ENCODE peak calls at places on chromosomes 7 and 10, in nine cellular contexts. C is GM06990, Y is GM20000, Q is IMR-90, O is AG04450, N is neural crest cell, W is thoracic aorta, T is ovary, P is AG04449. F is an unnamed sample.

GRCh38 chr10:110041479-110041829 is 33.7 kb downstream of the ADD3 start:
- DNase-seq in C (no peak), Y (no peak), Q (no peak), O (no peak), N (no peak), W (no peak), T (no peak), P (no peak), F (no peak)

GRCh38 chr7:115679976-115680375 is 350.6 kb downstream of the TFEC start:
- DNase-seq in C (no peak), Y (peak), Q (peak), O (no peak), N (peak), W (no peak), T (no peak), P (no peak), F (no peak)

GRCh38 chr7:83468251-83468739 is 180.6 kb downstream of the SEMA3E start:
- DNase-seq in C (peak), Y (peak), Q (peak), O (peak), N (no peak), W (peak), T (no peak), P (peak), F (no peak)

GRCh38 chr7:521221-522070 is 1.8 kb upstream of the PDGFA start:
- DNase-seq in C (peak), Y (peak), Q (peak), O (no peak), N (peak), W (no peak), T (no peak), P (no peak), F (no peak)

GRCh38 chr7:121954803-121955202 is 81.8 kb downstream of the PTPRZ1 start:
- DNase-seq in C (no peak), Y (no peak), Q (peak), O (peak), N (no peak), W (no peak), T (no peak), P (no peak), F (no peak)

GRCh38 chr10:76311752-76312699 is 880.6 kb downstream of the LRMDA start:
- DNase-seq in C (no peak), Y (peak), Q (no peak), O (no peak), N (no peak), W (no peak), T (no peak), P (no peak), F (no peak)

GRCh38 chr10:61642692-61643091 is 20.0 kb upstream of the CABCOCO1 start:
- DNase-seq in C (no peak), Y (no peak), Q (peak), O (no peak), N (no peak), W (no peak), T (no peak), P (no peak), F (no peak)

GRCh38 chr10:57696641-57697040 is 571.1 kb downstream of the IPMK start:
- DNase-seq in C (no peak), Y (no peak), Q (peak), O (no peak), N (no peak), W (no peak), T (no peak), P (peak), F (no peak)

GRCh38 chr7:16187131-16187530 is 234.2 kb downstream of the CRPPA start:
- DNase-seq in C (no peak), Y (no peak), Q (no peak), O (no peak), N (no peak), W (no peak), T (no peak), P (no peak), F (no peak)

GRCh38 chr7:8277394-8277982 is 15.5 kb upstream of the ICA1 start:
- DNase-seq in C (no peak), Y (no peak), Q (no peak), O (no peak), N (no peak), W (no peak), T (no peak), P (no peak), F (no peak)
- TF ChIP-seq CTCF in C (peak), Y (no peak), Q (no peak), O (no peak), N (peak), W (no peak), T (no peak), P (no peak), F (peak)

GRCh38 chr10:71725998-71726672 is 6.6 kb upstream of the C10orf105 start:
- DNase-seq in C (peak), Y (peak), Q (peak), O (no peak), N (peak), W (no peak), T (no peak), P (no peak), F (no peak)
- TF ChIP-seq CTCF in C (peak), Y (peak), Q (peak), O (peak), N (peak), W (peak), T (no peak), P (peak), F (peak)

GRCh38 chr10:26269754-26270153 is 53.2 kb downstream of the GAD2 start:
- DNase-seq in C (no peak), Y (peak), Q (no peak), O (no peak), N (peak), W (no peak), T (no peak), P (no peak), F (no peak)
- TF ChIP-seq CTCF in C (peak), Y (no peak), Q (no peak), O (no peak), N (peak), W (no peak), T (no peak), P (no peak), F (no peak)

GRCh38 chr7:132654150-132654549 is 77.9 kb upstream of the PLXNA4 start:
- DNase-seq in C (no peak), Y (peak), Q (no peak), O (no peak), N (no peak), W (no peak), T (no peak), P (no peak), F (no peak)
- TF ChIP-seq CTCF in C (peak), Y (no peak), Q (peak), O (peak), N (peak), W (no peak), T (no peak), P (no peak), F (no peak)

GRCh38 chr10:128084991-128085390 is 41.2 kb downstream of the MKI67 start:
- DNase-seq in C (no peak), Y (no peak), Q (no peak), O (no peak), N (no peak), W (no peak), T (no peak), P (no peak), F (no peak)

GRCh38 chr10:128086003-128086863 is 40.0 kb downstream of the MKI67 start:
- DNase-seq in C (no peak), Y (no peak), Q (no peak), O (no peak), N (no peak), W (no peak), T (no peak), P (no peak), F (no peak)

GRCh38 chr10:128087146-128087883 is 38.9 kb downstream of the MKI67 start:
- DNase-seq in C (no peak), Y (no peak), Q (no peak), O (no peak), N (no peak), W (no peak), T (no peak), P (no peak), F (no peak)

GRCh38 chr10:128091636-128092210 is 34.5 kb downstream of the MKI67 start:
- DNase-seq in C (no peak), Y (no peak), Q (no peak), O (no peak), N (no peak), W (no peak), T (no peak), P (no peak), F (no peak)

DNA sequence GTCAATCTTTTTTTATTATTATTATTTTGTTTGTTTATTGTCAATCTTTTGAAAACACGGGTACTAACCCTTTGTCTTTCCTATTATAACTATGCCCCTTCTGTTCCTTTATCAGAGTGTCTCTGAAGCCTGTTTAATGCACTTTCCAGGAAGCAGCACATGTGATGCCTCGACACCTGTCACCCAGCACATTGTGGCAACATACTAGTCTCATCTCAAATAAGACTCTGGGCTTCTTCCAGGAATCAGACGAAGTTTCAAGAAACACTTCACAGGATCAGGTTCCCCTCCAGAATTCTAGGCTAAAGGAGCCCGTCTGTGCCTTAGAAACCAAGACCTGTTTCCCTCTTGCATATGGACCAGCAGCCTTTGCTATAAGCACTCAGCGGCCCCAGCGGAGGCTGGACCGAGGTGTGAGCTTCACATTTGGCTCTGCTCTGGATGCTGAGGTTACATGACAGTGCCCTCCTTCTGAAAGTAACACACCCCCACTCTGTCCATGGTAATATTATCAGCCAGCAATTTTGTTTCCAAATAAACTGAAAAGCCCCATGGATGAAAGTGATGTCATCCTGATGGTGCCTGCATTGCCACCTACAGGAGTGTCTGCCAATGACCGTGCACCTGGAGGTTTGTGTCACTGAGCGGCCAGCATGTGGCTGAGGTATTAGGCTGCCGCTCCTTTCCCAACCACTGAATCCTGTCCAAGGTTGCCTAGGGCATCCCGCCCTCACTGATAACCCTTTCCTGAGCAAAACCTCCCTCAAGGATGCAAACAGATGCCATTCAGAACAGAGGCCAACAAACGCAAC is 38.1 kb downstream of the MKI67 start:
- DNase-seq in C (no peak), Y (no peak), Q (no peak), O (no peak), N (no peak), W (no peak), T (no peak), P (no peak), F (no peak)
- TF ChIP-seq CTCF in C (no peak), Y (no peak), Q (no peak), O (no peak), N (peak), W (no peak), T (no peak), P (no peak), F (no peak)

GRCh38 chr7:94276797-94277196 is 117.9 kb upstream of the COL1A2 start:
- DNase-seq in C (no peak), Y (peak), Q (peak), O (no peak), N (no peak), W (no peak), T (no peak), P (no peak), F (no peak)
- TF ChIP-seq CTCF in C (peak), Y (peak), Q (peak), O (peak), N (peak), W (no peak), T (peak), P (peak), F (no peak)

GRCh38 chr7:12674861-12675260 is 12.6 kb upstream of the ARL4A start:
- DNase-seq in C (no peak), Y (peak), Q (peak), O (no peak), N (no peak), W (no peak), T (no peak), P (no peak), F (peak)
- TF ChIP-seq CTCF in C (peak), Y (peak), Q (peak), O (peak), N (peak), W (no peak), T (no peak), P (no peak), F (peak)